ENCODE peak calls at places on chromosomes 4 and X, in five cellular contexts. One of them, this sample, is unnamed.

GRCh38 chr4:102754044-102754443 is 6.7 kb downstream of the MANBA start:
- DNase-seq in pancreas: no peak
- DNase-seq in right lobe of liver: no peak
- DNase-seq in mesenchymal stem cell: no peak
- DNase-seq in upper lobe of right lung: no peak
- DNase-seq in this sample: no peak

GRCh38 chr4:139660518-139661149 is 5.0 kb upstream of the MGST2 start:
- DNase-seq in pancreas: no peak
- DNase-seq in right lobe of liver: no peak
- DNase-seq in mesenchymal stem cell: no peak
- DNase-seq in upper lobe of right lung: no peak
- DNase-seq in this sample: no peak

GRCh38 chrX:48540015-48540350 is 469 bp downstream of the TBC1D25 start:
- DNase-seq in pancreas: peak; percentile 44
- DNase-seq in right lobe of liver: no peak
- DNase-seq in mesenchymal stem cell: peak; percentile 46
- DNase-seq in upper lobe of right lung: no peak
- DNase-seq in this sample: peak; percentile 56

GRCh38 chr4:120443111-120443510 is 376.5 kb upstream of the MAD2L1 start:
- DNase-seq in pancreas: no peak
- DNase-seq in right lobe of liver: no peak
- DNase-seq in mesenchymal stem cell: no peak
- DNase-seq in upper lobe of right lung: no peak
- DNase-seq in this sample: no peak

GRCh38 chrX:51144828-51145442 is 187.7 kb upstream of the NUDT10 start:
- DNase-seq in pancreas: peak; percentile 20
- DNase-seq in right lobe of liver: no peak
- DNase-seq in mesenchymal stem cell: peak; percentile 11
- DNase-seq in upper lobe of right lung: no peak
- DNase-seq in this sample: no peak

GRCh38 chr4:89754531-89754930 is 82.4 kb downstream of the SNCA start:
- DNase-seq in pancreas: no peak
- DNase-seq in right lobe of liver: no peak
- DNase-seq in mesenchymal stem cell: peak; percentile 49
- DNase-seq in upper lobe of right lung: no peak
- DNase-seq in this sample: no peak

GRCh38 chrX:68196939-68197791 is 236.1 kb downstream of the OPHN1 start:
- DNase-seq in pancreas: peak; percentile 31
- DNase-seq in right lobe of liver: no peak
- DNase-seq in mesenchymal stem cell: peak; percentile 49
- DNase-seq in upper lobe of right lung: no peak
- DNase-seq in this sample: peak; percentile 1

GRCh38 chr4:6727943-6728250 is 11.9 kb downstream of the BLOC1S4 start:
- DNase-seq in pancreas: no peak
- DNase-seq in right lobe of liver: no peak
- DNase-seq in mesenchymal stem cell: peak; percentile 59
- DNase-seq in upper lobe of right lung: no peak
- DNase-seq in this sample: no peak

GRCh38 chrX:32116047-32116446 is 1044.2 kb upstream of the FTHL17 start:
- DNase-seq in pancreas: no peak
- DNase-seq in right lobe of liver: no peak
- DNase-seq in mesenchymal stem cell: no peak
- DNase-seq in upper lobe of right lung: no peak
- DNase-seq in this sample: no peak

GRCh38 chrX:129773649-129774458 is 5.9 kb upstream of the SASH3 start:
- DNase-seq in pancreas: no peak
- DNase-seq in right lobe of liver: no peak
- DNase-seq in mesenchymal stem cell: no peak
- DNase-seq in upper lobe of right lung: no peak
- DNase-seq in this sample: no peak

GRCh38 chr4:25165916-25166315 is 5.7 kb upstream of the SEPSECS start:
- DNase-seq in pancreas: no peak
- DNase-seq in right lobe of liver: no peak
- DNase-seq in mesenchymal stem cell: no peak
- DNase-seq in upper lobe of right lung: no peak
- DNase-seq in this sample: no peak

GRCh38 chr4:27594917-27595316 is 734.3 kb downstream of the STIM2 start:
- DNase-seq in pancreas: no peak
- DNase-seq in right lobe of liver: no peak
- DNase-seq in mesenchymal stem cell: no peak
- DNase-seq in upper lobe of right lung: no peak
- DNase-seq in this sample: no peak

GRCh38 chr4:32216502-32216901 is 1496.3 kb downstream of the PCDH7 start:
- DNase-seq in pancreas: no peak
- DNase-seq in right lobe of liver: no peak
- DNase-seq in mesenchymal stem cell: no peak
- DNase-seq in upper lobe of right lung: no peak
- DNase-seq in this sample: no peak

GRCh38 chrX:146602246-146602645 is 207.3 kb upstream of the CXorf51B start:
- DNase-seq in pancreas: no peak
- DNase-seq in right lobe of liver: no peak
- DNase-seq in mesenchymal stem cell: no peak
- DNase-seq in upper lobe of right lung: no peak
- DNase-seq in this sample: no peak

GRCh38 chr4:12122316-12122715 is 693.6 kb upstream of the HS3ST1 start:
- DNase-seq in pancreas: no peak
- DNase-seq in right lobe of liver: no peak
- DNase-seq in mesenchymal stem cell: no peak
- DNase-seq in upper lobe of right lung: no peak
- DNase-seq in this sample: no peak

GRCh38 chrX:80432863-80433262 is 12.6 kb downstream of the TENT5D start:
- DNase-seq in pancreas: no peak
- DNase-seq in right lobe of liver: no peak
- DNase-seq in mesenchymal stem cell: no peak
- DNase-seq in upper lobe of right lung: no peak
- DNase-seq in this sample: no peak

GRCh38 chrX:150224676-150225075 is 138.4 kb upstream of the MAMLD1 start:
- DNase-seq in pancreas: no peak
- DNase-seq in right lobe of liver: no peak
- DNase-seq in mesenchymal stem cell: no peak
- DNase-seq in upper lobe of right lung: no peak
- DNase-seq in this sample: no peak

GRCh38 chrX:22063284-22063683 is 31.2 kb downstream of the PHEX start:
- DNase-seq in pancreas: no peak
- DNase-seq in right lobe of liver: no peak
- DNase-seq in mesenchymal stem cell: no peak
- DNase-seq in upper lobe of right lung: no peak
- DNase-seq in this sample: no peak

GRCh38 chr4:123877561-123877960 is 481.0 kb downstream of the SPRY1 start:
- DNase-seq in pancreas: no peak
- DNase-seq in right lobe of liver: no peak
- DNase-seq in mesenchymal stem cell: no peak
- DNase-seq in upper lobe of right lung: no peak
- DNase-seq in this sample: no peak

GRCh38 chrX:125203379-125203736 is 116.3 kb upstream of the TEX13C start:
- DNase-seq in pancreas: no peak
- DNase-seq in right lobe of liver: peak; percentile 56
- DNase-seq in mesenchymal stem cell: no peak
- DNase-seq in upper lobe of right lung: peak; percentile 54
- DNase-seq in this sample: no peak

GRCh38 chrX:47573334-47574095 is 8.7 kb upstream of the TIMP1 start:
- DNase-seq in pancreas: no peak
- DNase-seq in right lobe of liver: no peak
- DNase-seq in mesenchymal stem cell: peak; percentile 43
- DNase-seq in upper lobe of right lung: no peak
- DNase-seq in this sample: no peak

GRCh38 chrX:8103655-8104054 is 67.4 kb downstream of the VCX2 start:
- DNase-seq in pancreas: no peak
- DNase-seq in right lobe of liver: no peak
- DNase-seq in mesenchymal stem cell: no peak
- DNase-seq in upper lobe of right lung: no peak
- DNase-seq in this sample: no peak

GRCh38 chrX:140608111-140608510 is 101.4 kb upstream of the LINC00632 start:
- DNase-seq in pancreas: no peak
- DNase-seq in right lobe of liver: no peak
- DNase-seq in mesenchymal stem cell: no peak
- DNase-seq in upper lobe of right lung: no peak
- DNase-seq in this sample: no peak

GRCh38 chr4:113673450-113673849 is 88.1 kb downstream of the CAMK2D start:
- DNase-seq in pancreas: no peak
- DNase-seq in right lobe of liver: no peak
- DNase-seq in mesenchymal stem cell: peak; percentile 29
- DNase-seq in upper lobe of right lung: no peak
- DNase-seq in this sample: no peak

GRCh38 chr4:188941524-188942109 is 802.4 kb downstream of the TRIML1 start:
- DNase-seq in pancreas: no peak
- DNase-seq in right lobe of liver: no peak
- DNase-seq in mesenchymal stem cell: peak; percentile 98
- DNase-seq in upper lobe of right lung: no peak
- DNase-seq in this sample: no peak

GRCh38 chrX:83819304-83819703 is 41.6 kb upstream of the CYLC1 start:
- DNase-seq in pancreas: no peak
- DNase-seq in right lobe of liver: no peak
- DNase-seq in mesenchymal stem cell: no peak
- DNase-seq in upper lobe of right lung: no peak
- DNase-seq in this sample: no peak

GRCh38 chrX:94045724-94046123 is 371.7 kb downstream of the FAM133A start:
- DNase-seq in pancreas: no peak
- DNase-seq in right lobe of liver: peak; percentile 49
- DNase-seq in mesenchymal stem cell: no peak
- DNase-seq in upper lobe of right lung: no peak
- DNase-seq in this sample: no peak

DNA sequence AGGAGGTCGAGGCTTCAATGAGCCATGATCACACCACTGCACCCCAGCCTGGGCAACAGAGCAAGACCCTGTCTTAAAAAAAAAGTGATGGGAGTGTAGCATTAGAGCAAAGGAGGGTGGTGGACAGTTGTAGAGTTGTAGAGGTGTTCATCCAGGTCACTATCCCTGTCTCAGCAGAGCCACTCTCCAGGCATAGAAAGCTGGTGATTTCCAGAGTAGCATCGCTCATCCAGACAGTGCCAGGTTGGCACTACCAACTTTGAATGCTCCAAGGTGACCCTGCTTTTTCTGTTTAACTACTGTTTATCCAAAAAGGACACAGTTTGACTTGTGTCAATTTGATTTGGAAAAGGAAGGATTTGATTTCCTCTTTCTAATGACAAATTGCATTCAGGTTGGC is 147.3 kb downstream of the USP46 start:
- DNase-seq in pancreas: no peak
- DNase-seq in right lobe of liver: no peak
- DNase-seq in mesenchymal stem cell: no peak
- DNase-seq in upper lobe of right lung: no peak
- DNase-seq in this sample: no peak
- H3K4me1 ChIP-seq in pancreas: no peaks in the 10 kb centered on the region
- H3K4me1 ChIP-seq in right lobe of liver: no peaks in the 10 kb centered on the region
- H3K4me1 ChIP-seq in mesenchymal stem cell: peaks cover 2% of the 10 kb centered on the region
- H3K4me1 ChIP-seq in upper lobe of right lung: no peaks in the 10 kb centered on the region
- H3K4me1 ChIP-seq in this sample: no peaks in the 10 kb centered on the region

DNA sequence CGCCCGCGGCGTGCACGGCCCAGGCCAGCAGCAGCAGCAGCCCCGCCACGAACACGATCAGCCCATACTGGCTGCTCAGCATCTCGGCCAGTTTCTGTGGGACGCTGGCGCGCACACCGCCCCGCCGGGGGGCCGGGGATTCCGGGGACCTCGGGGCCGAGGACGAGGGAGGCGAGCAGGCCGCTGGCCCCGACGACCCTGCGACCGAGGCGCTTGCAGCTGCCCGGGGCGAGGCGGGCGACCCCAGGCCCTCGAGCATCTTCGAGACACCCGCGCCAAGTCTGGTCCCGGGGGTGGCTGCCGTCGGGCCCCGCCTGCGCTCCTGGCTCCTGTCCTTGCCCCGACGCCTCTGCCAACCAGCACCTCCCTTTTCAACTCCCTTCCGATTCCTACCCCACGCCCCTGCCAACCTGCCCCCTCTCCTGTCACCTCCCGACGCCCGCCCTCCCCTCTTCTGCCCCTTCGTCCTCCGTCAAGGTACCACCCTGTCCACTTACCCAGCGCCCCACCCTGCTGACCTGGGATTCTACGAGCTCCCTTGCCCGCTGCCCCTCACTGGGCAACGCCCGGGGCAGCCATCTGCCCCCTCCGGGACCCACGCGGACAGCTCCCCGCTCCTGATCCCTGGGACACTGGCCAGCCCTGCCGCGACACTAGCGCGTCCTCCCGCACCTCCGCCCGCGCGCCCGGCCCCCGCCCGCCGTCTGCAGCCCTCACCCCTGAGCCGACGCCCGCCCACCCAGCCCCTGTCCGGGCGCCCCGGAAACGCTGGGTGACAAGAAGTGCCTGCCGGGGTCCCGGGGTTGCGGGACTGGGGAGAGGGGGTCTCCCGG is at the start of gene OTOP1:
- DNase-seq in pancreas: no peak
- DNase-seq in right lobe of liver: no peak
- DNase-seq in mesenchymal stem cell: no peak
- DNase-seq in upper lobe of right lung: no peak
- DNase-seq in this sample: no peak
- H3K4me3 ChIP-seq in pancreas: no peak within 1 kb of the TSS
- H3K4me3 ChIP-seq in right lobe of liver: no peak within 1 kb of the TSS
- H3K4me3 ChIP-seq in mesenchymal stem cell: no peak within 1 kb of the TSS
- H3K4me3 ChIP-seq in upper lobe of right lung: no peak within 1 kb of the TSS
- H3K4me3 ChIP-seq in this sample: no peak within 1 kb of the TSS

DNA sequence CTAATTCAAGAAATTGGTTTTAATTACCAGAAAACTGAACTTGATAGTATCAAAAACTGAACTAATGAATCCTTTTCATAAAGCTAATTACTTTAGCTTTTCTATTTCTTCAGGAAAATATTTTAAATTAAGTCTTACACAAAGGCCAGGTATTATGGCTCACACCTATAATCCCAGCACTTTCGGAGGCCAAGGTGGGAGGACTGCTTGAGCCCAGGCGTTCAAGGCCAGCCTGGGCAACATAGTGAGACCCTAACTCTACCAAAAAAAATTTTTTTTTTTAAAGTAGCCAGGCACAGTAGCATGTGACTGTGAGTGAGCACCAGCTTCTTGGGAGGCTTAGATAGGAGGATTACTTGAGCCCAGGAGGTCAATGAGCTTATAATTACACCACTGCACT is 19.1 kb downstream of the CNOT6L start:
- DNase-seq in pancreas: no peak
- DNase-seq in right lobe of liver: no peak
- DNase-seq in mesenchymal stem cell: no peak
- DNase-seq in upper lobe of right lung: no peak
- DNase-seq in this sample: no peak
- H3K4me1 ChIP-seq in pancreas: peaks cover 37% of the 10 kb centered on the region
- H3K4me1 ChIP-seq in right lobe of liver: no peaks in the 10 kb centered on the region
- H3K4me1 ChIP-seq in mesenchymal stem cell: peaks cover 6% of the 10 kb centered on the region
- H3K4me1 ChIP-seq in upper lobe of right lung: peaks cover 47% of the 10 kb centered on the region
- H3K4me1 ChIP-seq in this sample: peaks cover 77% of the 10 kb centered on the region

DNA sequence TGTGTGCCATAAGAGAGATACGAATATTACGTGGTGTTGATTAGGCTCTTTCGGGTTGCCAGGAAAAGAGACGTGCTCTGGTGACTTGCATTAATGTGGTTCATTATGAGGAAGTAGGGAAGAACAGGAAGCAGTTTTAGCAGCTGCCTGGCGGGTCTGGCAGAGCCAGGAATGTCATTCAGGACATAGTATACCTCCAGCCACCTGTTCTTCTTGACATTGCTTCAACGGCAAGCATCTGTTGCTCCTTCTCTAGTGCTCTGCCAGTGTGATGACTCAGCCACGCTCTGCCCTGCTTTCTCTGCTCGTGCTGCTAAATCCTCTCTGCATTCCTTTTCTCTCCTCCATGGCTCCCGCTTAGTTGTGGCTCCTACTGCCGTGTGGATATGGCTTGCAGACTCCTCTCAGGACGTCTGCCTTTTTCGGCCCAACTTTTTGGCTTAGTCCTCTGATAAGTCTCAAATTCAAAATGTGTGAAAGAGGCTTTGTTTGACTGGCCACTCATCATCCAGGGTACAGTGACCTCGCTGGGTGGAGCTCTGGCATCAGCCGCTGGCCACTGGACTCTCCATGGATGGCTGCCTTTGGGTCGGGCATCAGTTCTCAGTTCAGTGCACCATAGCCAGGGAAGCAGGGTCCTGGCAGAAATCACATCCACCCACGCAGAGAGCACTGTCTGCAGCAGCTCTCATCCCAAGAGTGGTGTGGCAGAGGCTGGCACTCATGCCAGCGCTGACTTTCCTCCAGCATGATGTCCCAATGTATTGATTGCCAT is 89.3 kb upstream of the KLF3 start:
- DNase-seq in pancreas: no peak
- DNase-seq in right lobe of liver: peak; percentile 77
- DNase-seq in mesenchymal stem cell: no peak
- DNase-seq in upper lobe of right lung: no peak
- DNase-seq in this sample: no peak
- H3K4me3 ChIP-seq in pancreas: no peak overlapping the region
- H3K4me3 ChIP-seq in right lobe of liver: no peak overlapping the region
- H3K4me3 ChIP-seq in mesenchymal stem cell: no peak overlapping the region
- H3K4me3 ChIP-seq in upper lobe of right lung: no peak overlapping the region
- H3K4me3 ChIP-seq in this sample: no peak overlapping the region